ENCODE peak calls at places on chromosomes 5 and 9, in four cellular contexts. G is psoas muscle, F is upper lobe of right lung, S is left ventricle myocardium inferior. A is an unnamed sample.

GRCh38 chr9:104586496-104587180 is 12.6 kb downstream of the OR13C5 start:
- DNase-seq in G (no peak), F (no peak), S (no peak), A (no peak)

GRCh38 chr9:28260331-28260730 is 687.0 kb upstream of the C9orf72 start:
- DNase-seq in G (no peak), F (no peak), S (no peak), A (no peak)

GRCh38 chr9:83920942-83921707 is at the start of gene KIF27:
- DNase-seq in G (peak), F (peak), S (peak), A (peak)

GRCh38 chr5:73654861-73655318 is 28.9 kb downstream of the ARHGEF28 start:
- DNase-seq in G (no peak), F (no peak), S (no peak), A (no peak)

GRCh38 chr9:22148876-22149637 is 140.0 kb upstream of the CDKN2B start:
- DNase-seq in G (no peak), F (no peak), S (no peak), A (no peak)

GRCh38 chr5:159873680-159874079 is 42.6 kb upstream of the ADRA1B start:
- DNase-seq in G (no peak), F (no peak), S (no peak), A (no peak)

GRCh38 chr5:78829811-78830499 is 155.2 kb downstream of the ARSB start:
- DNase-seq in G (peak), F (no peak), S (peak), A (no peak)

GRCh38 chr5:144177548-144177947 is 6.9 kb downstream of the KCTD16 start:
- DNase-seq in G (no peak), F (no peak), S (no peak), A (no peak)

GRCh38 chr5:179260324-179261070 is 84.8 kb downstream of the ADAMTS2 start:
- DNase-seq in G (no peak), F (peak), S (no peak), A (peak)

GRCh38 chr9:22237497-22238363 is 208.9 kb upstream of the DMRTA1 start:
- DNase-seq in G (no peak), F (no peak), S (no peak), A (no peak)

GRCh38 chr5:72015103-72015548 is 92.1 kb upstream of the MAP1B start:
- DNase-seq in G (peak), F (no peak), S (no peak), A (no peak)

GRCh38 chr5:58459860-58460726 is at the start of gene PLK2:
- DNase-seq in G (peak), F (peak), S (peak), A (peak)
- TF ChIP-seq CTCF in G (peak), F (peak), S (peak), A (no peak)

GRCh38 chr5:115766608-115767007 is 49.9 kb downstream of the CDO1 start:
- DNase-seq in G (no peak), F (no peak), S (no peak), A (no peak)

GRCh38 chr5:115767424-115767823 is 49.0 kb downstream of the CDO1 start:
- DNase-seq in G (no peak), F (no peak), S (no peak), A (no peak)

GRCh38 chr5:115774684-115775083 is 41.8 kb downstream of the CDO1 start:
- DNase-seq in G (no peak), F (no peak), S (peak), A (no peak)

GRCh38 chr5:115773010-115773580 is 43.4 kb downstream of the CDO1 start:
- DNase-seq in G (no peak), F (no peak), S (peak), A (no peak)

DNA sequence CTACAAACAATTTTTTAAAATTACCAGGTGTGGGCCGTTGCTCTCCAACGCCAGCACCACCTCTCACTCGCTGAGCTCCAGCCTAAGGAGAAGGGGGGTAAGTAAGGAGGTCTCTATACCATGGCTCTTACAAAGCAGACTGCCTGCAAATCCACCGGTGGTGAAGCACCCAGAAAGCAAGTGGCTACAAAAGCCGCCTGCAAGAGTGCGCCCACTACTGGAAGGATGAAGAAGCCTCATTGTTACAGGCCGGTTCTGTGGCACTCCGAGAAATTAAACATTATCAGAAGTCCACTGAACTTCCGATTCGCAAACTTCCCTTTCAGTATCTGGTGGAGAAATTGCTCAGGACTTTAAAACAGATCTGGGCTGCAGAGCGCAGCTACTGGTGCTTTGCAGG is 46.0 kb downstream of the CDO1 start:
- DNase-seq in G (no peak), F (no peak), S (no peak), A (no peak)
- TF ChIP-seq CTCF in G (no peak), F (peak), S (no peak), A (peak)

DNA sequence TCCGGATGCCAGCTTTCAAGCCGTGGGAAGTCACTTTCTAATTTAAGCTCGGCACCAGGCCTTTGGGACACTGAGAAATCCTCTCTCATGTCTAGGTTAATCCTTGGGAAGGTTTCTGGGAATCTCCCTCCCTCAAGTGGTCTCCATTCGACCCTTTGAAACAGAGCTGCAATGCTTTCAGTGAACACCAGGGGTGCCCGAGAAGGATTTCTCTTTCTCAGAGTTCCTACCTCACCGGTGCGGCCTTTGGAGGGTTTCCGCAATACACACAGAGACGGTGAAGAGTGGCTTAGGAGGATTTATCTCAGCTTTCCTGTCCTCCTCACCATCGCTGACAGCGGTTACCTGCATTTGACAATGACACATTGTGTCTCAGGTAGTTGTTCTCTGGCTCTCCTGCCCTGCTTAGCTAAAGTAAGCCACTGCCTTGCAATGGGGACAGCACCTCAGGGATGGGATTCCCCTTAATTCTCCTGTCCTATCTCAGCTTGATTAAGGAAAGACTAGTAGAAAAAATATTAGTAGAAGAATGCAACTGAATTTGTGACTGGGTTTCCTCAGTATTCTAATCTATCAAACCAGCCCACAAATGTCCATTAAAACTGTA is 180.6 kb downstream of the GABRG2 start:
- DNase-seq in G (no peak), F (no peak), S (no peak), A (no peak)
- TF ChIP-seq CTCF in G (no peak), F (peak), S (no peak), A (peak)

GRCh38 chr9:37667706-37668672 is 17.2 kb downstream of the FRMPD1 start:
- DNase-seq in G (peak), F (no peak), S (no peak), A (no peak)
- TF ChIP-seq CTCF in G (peak), F (no peak), S (peak), A (no peak)

DNA sequence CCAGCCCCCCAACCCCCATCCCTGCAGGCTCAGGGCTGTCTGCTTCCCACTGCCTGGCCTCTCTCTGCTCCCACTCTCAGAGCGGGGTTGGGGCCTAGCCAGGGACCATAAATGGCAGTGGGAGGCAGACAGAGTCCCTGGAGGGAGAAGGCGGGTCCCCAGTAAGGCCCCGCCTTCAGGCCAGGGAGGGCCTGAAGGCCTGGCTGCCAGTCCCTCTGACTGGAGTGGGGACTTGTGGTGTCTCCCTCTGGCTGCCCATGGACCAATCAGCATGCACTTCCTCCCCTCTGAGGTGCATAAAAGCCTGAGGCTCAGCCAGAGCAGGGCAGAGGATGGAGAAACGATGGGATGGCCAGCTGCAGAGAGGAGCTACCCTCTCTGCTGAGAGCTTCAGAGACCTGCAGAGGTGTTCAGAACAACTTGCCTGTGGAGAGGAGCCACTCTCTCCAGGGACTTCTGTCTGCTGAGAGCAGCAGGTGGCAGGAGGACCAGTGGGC is 2.7 kb upstream of the BTNL9 start:
- DNase-seq in G (no peak), F (no peak), S (no peak), A (no peak)
- TF ChIP-seq CTCF in G (no peak), F (no peak), S (no peak), A (no peak)

GRCh38 chr9:7561527-7561926 is 238.1 kb downstream of the DMAC1 start:
- DNase-seq in G (no peak), F (no peak), S (no peak), A (no peak)
- TF ChIP-seq CTCF in G (no peak), F (no peak), S (no peak), A (no peak)

GRCh38 chr9:1535599-1535998 is 479.5 kb upstream of the SMARCA2 start:
- DNase-seq in G (no peak), F (no peak), S (no peak), A (no peak)
- TF ChIP-seq CTCF in G (no peak), F (no peak), S (no peak), A (no peak)

DNA sequence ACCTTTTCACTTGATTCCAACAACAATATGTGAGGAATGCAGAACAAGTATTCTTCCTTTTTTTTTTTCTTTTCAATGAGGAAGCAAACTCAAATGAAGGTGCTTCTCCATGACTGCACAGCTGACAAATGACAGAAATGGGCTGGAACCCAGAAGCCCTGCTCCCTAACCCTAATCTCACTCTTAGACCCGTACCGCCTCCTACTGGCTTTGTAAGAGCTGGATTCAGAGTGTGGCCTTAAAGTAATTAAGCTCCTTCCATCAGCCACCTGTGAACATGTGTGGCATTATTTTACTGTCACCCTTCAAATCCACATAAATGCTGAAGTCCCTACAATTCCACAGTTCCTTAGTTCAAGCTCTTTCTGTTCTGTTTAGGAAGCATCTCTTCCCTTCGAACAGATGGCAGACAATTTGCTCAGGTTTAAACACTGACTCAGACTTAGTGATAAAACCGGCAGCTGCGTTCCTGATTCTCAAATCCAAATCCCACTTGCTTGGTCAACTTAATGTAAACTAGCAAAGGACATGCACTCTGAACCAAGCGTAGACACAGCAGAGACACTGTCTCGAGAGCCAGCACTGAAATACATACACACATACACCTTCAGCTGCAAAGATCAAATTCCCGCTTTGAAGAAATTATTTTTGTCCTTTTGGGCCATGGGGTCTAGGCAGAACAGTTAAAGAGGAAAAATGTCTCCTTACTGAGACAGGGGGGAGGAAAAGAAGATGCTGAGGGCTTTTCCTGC is 316.7 kb upstream of the TLE4 start:
- DNase-seq in G (no peak), F (no peak), S (no peak), A (no peak)
- TF ChIP-seq CTCF in G (no peak), F (no peak), S (no peak), A (peak)

DNA sequence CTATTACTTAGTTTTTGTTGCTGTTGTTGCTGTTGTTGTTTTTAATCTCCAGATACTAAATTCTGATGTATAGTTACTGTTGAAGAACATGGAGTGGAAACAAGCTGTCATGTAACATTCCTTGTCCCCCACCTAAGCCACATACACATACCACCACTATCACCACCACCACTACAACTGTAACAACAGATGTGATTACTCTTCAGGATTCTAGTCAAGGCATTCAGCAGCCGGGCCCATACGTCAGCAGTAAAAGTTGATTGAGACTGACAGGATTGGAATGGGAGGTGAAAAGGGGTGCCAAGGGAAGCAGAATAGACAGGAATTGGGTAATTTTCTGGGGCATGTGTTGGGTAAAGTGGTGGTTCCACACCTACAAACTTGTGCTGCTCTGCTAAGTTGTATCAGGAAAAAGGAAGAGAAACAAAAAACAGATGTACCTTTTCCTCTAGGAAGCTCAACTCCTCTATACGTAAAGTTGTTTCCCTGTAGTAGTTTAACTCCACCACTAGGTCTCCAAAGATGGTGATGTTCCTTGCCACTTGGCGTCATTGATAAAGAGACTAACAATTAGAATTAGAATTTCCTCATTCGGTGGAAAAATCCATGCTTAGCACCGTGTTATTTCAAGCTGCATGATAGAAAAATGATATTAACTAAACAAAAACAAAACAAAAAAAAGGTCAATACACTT is 138.6 kb downstream of the ARRDC3 start:
- DNase-seq in G (no peak), F (no peak), S (no peak), A (no peak)
- TF ChIP-seq CTCF in G (no peak), F (no peak), S (no peak), A (peak)

A was measured in osteocyte.